ENCODE peak calls at places on chromosome 4, in seven cellular contexts. X, O, W, K, E, Z and F are unnamed samples.

GRCh38 chr4:41399191-41399590 is 138.8 kb upstream of the LIMCH1 start:
- DNase-seq in W (no peak), X (no peak), Z (no peak), O (no peak), K (no peak), E (no peak), F (no peak)

GRCh38 chr4:170111100-170111499 is 21.3 kb upstream of the AADAT start:
- DNase-seq in X (no peak), E (peak; percentile 52), Z (no peak), W (no peak), O (no peak), K (no peak), F (no peak)

GRCh38 chr4:127609484-127609883 is 23.3 kb upstream of the INTU start:
- DNase-seq in K (no peak), X (no peak), Z (no peak), W (no peak), O (no peak), E (no peak), F (no peak)

GRCh38 chr4:56937262-56937661 is 29.6 kb downstream of the REST start:
- DNase-seq in K (peak; percentile 57), O (peak; percentile 93), W (no peak), Z (peak; percentile 29), X (no peak), E (no peak), F (no peak)

GRCh38 chr4:76430519-76431388 is 4.3 kb upstream of the SHROOM3 start:
- DNase-seq in K (peak; percentile 64), Z (peak; percentile 18), O (peak; percentile 60), W (no peak), E (peak; percentile 73), X (peak; percentile 54), F (no peak)

GRCh38 chr4:118012142-118012541 is 22.1 kb upstream of the NDST3 start:
- DNase-seq in O (peak; percentile 0), X (no peak), K (no peak), Z (no peak), E (peak; percentile 19), W (no peak), F (no peak)

GRCh38 chr4:38028556-38028955 is 68.4 kb downstream of the PTTG2 start:
- DNase-seq in E (no peak), X (no peak), Z (no peak), O (no peak), W (no peak), K (no peak), F (no peak)

GRCh38 chr4:54228563-54229501 is at the start of gene PDGFRA:
- DNase-seq in X (peak; percentile 23), O (peak; percentile 94), W (peak; percentile 52), K (peak; percentile 96), Z (no peak), E (peak; percentile 47), F (peak; percentile 33)

GRCh38 chr4:16931906-16932305 is 33.5 kb upstream of the LDB2 start:
- DNase-seq in W (no peak), K (no peak), X (no peak), Z (no peak), O (peak; percentile 69), E (no peak), F (no peak)

GRCh38 chr4:94076498-94076897 is 131.2 kb upstream of the SMARCAD1 start:
- DNase-seq in K (no peak), W (no peak), Z (no peak), X (no peak), O (no peak), E (peak; percentile 13), F (no peak)

GRCh38 chr4:111639876-111640275 is 505.4 kb upstream of the FAM241A start:
- DNase-seq in E (no peak), X (no peak), K (peak; percentile 51), W (no peak), Z (no peak), O (peak; percentile 55), F (no peak)

GRCh38 chr4:5166377-5166776 is 115.1 kb downstream of the STK32B start:
- DNase-seq in Z (no peak), X (no peak), W (no peak), O (no peak), E (peak; percentile 25), K (peak; percentile 6), F (peak; percentile 28)

GRCh38 chr4:48388504-48389154 is 47.3 kb downstream of the SLAIN2 start:
- DNase-seq in E (peak; percentile 33), W (no peak), X (no peak), O (peak; percentile 74), K (peak; percentile 76), Z (no peak), F (no peak)

GRCh38 chr4:108560624-108561023 is 59.8 kb upstream of the RPL34 start:
- DNase-seq in O (no peak), W (no peak), Z (no peak), X (no peak), K (peak; percentile 22), E (peak; percentile 27), F (no peak)

GRCh38 chr4:52750819-52751348 is 341 bp downstream of the ERVMER34-1 start:
- DNase-seq in O (no peak), X (no peak), E (peak; percentile 42), Z (peak; percentile 62), W (peak; percentile 77), K (no peak), F (peak; percentile 53)

GRCh38 chr4:6008092-6008551 is 10.1 kb downstream of the C4orf50 start:
- DNase-seq in K (no peak), W (peak; percentile 67), X (no peak), E (peak; percentile 49), O (no peak), Z (no peak), F (peak; percentile 76)

GRCh38 chr4:122584517-122584916 is 36.3 kb downstream of the IL21 start:
- DNase-seq in W (no peak), Z (no peak), X (no peak), O (peak; percentile 82), K (peak; percentile 91), E (no peak), F (no peak)

GRCh38 chr4:89136525-89136924 is 25.2 kb downstream of the TIGD2 start:
- DNase-seq in W (no peak), O (peak; percentile 70), X (no peak), E (peak; percentile 35), Z (peak; percentile 59), K (peak; percentile 54), F (no peak)

GRCh38 chr4:6555519-6555918 is 19.5 kb upstream of the MAN2B2 start:
- DNase-seq in O (no peak), Z (no peak), K (no peak), W (no peak), E (no peak), X (no peak), F (no peak)

GRCh38 chr4:86934772-86935498 is at the start of gene AFF1:
- DNase-seq in Z (peak; percentile 90), E (peak; percentile 98), W (peak; percentile 90), X (peak; percentile 85), O (peak; percentile 79), K (peak; percentile 93), F (peak; percentile 95)

GRCh38 chr4:153000068-153000420 is 63.9 kb downstream of the FHDC1 start:
- DNase-seq in K (no peak), Z (no peak), E (no peak), W (no peak), X (no peak), O (no peak), F (no peak)

GRCh38 chr4:126548890-126549289 is 1083.9 kb upstream of the INTU start:
- DNase-seq in K (no peak), W (no peak), O (no peak), X (no peak), E (no peak), Z (no peak), F (no peak)
- H2BK120ac ChIP-seq in K (no peak overlapping the region), W (no peak overlapping the region), O (no peak overlapping the region), X (no peak overlapping the region), E (no peak overlapping the region), Z (no peak overlapping the region), F (no peak overlapping the region)

GRCh38 chr4:65893311-65893710 is 223.0 kb upstream of the EPHA5 start:
- DNase-seq in K (no peak), X (no peak), Z (no peak), E (no peak), W (no peak), O (no peak), F (no peak)
- H2BK120ac ChIP-seq in K (no peak overlapping the region), X (no peak overlapping the region), Z (no peak overlapping the region), E (no peak overlapping the region), W (no peak overlapping the region), O (no peak overlapping the region), F (no peak overlapping the region)

DNA sequence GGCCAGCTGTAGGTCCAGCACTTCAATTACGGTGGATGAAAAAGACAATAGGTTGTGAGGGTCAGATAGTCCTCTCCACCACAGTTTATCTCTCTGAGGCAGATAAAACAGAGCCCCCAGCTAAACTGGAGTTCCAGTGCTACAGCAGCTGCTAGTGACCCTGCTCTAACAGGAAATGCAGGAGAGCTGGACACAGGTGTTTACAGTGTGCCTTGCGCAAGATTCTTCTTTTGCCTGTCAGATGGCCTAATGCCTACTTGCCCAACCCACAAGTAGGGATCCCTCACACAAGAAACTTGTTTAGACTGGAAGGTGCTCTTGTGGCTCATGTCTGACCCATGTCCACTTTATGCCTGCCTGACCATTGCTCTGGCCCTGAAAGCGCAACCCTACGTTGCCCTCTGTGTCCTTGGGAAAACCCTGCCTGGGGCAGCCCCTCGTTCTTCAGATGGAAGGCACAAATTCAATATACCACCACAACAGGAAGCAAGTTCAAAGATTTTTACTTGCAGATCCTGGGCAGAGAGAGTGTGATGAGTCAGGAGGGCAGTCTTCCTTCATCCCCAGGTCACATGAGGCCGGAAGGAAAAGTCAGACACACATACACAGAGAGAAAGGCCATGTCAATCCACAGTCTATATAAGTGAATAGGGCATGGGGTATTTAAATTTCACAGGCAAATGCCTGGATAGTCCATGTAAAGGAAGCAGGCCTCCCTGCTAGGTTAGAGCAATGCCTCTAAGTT is 105.1 kb upstream of the ADGRL3 start:
- DNase-seq in K (peak; percentile 10), Z (peak; percentile 64), W (no peak), E (peak; percentile 15), X (no peak), O (no peak), F (no peak)
- H2BK120ac ChIP-seq in K (no peak overlapping the region), Z (no peak overlapping the region), W (no peak overlapping the region), E (no peak overlapping the region), X (no peak overlapping the region), O (no peak overlapping the region), F (no peak overlapping the region)

DNA sequence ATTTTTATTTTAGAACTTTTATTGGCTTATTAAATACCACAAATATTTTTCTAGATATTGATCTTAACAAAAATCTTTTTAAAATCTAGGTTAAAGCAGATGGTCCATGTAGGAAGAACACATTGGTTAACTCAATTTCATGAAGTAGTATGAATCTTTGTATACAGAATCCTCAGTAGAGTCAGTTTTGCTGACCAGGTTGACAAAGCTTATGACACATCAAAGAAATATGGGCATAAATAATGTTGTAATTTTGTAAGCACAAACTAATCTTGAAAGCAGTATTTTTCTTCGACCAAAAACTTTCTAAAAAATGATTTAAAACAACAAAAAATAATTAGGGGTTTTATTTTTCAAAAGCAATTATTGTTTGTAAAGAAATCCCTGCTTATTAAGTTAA is 479.3 kb upstream of the PCDH10 start:
- DNase-seq in O (no peak), Z (no peak), E (no peak), W (no peak), K (no peak), X (no peak), F (no peak)
- H2BK120ac ChIP-seq in O (no peak overlapping the region), Z (no peak overlapping the region), E (no peak overlapping the region), W (no peak overlapping the region), K (no peak overlapping the region), X (no peak overlapping the region), F (no peak overlapping the region)

GRCh38 chr4:128980816-128981326 is 112.5 kb downstream of the SCLT1 start:
- DNase-seq in K (no peak), E (no peak), W (no peak), X (no peak), Z (no peak), O (no peak), F (no peak)
- H2BK120ac ChIP-seq in K (no peak overlapping the region), E (no peak overlapping the region), W (no peak overlapping the region), X (no peak overlapping the region), Z (no peak overlapping the region), O (no peak overlapping the region), F (no peak overlapping the region)

GRCh38 chr4:135239964-135240363 is 1038.4 kb upstream of the PABPC4L start:
- DNase-seq in K (no peak), O (peak; percentile 40), X (no peak), Z (no peak), W (no peak), E (no peak), F (no peak)
- H2BK120ac ChIP-seq in K (no peak overlapping the region), O (no peak overlapping the region), X (no peak overlapping the region), Z (no peak overlapping the region), W (no peak overlapping the region), E (no peak overlapping the region), F (no peak overlapping the region)